ENCODE peak calls at places on chromosomes 2 and 18, in four cellular contexts. One of them, this sample, is unnamed. For H3K36me3, the result is how much of the 10 kb centered on the place peaks cover.

GRCh38 chr2:154189963-154190362 is 318.2 kb downstream of the GALNT13 start:
- DNase-seq in left ventricle myocardium inferior: no peak
- DNase-seq in SK-N-SH: peak
- DNase-seq in Panc1: no peak
- DNase-seq in this sample: no peak

GRCh38 chr2:235106874-235107639 is 155.2 kb downstream of the SH3BP4 start:
- DNase-seq in left ventricle myocardium inferior: peak
- DNase-seq in SK-N-SH: peak
- DNase-seq in Panc1: peak
- DNase-seq in this sample: no peak

GRCh38 chr18:2821695-2822094 is 25.1 kb upstream of the EMILIN2 start:
- DNase-seq in left ventricle myocardium inferior: no peak
- DNase-seq in SK-N-SH: no peak
- DNase-seq in Panc1: no peak
- DNase-seq in this sample: no peak

GRCh38 chr2:172701250-172701649 is 34.4 kb upstream of the RAPGEF4 start:
- DNase-seq in left ventricle myocardium inferior: no peak
- DNase-seq in SK-N-SH: no peak
- DNase-seq in Panc1: no peak
- DNase-seq in this sample: no peak

GRCh38 chr2:99488587-99488998 is 1.2 kb downstream of the REV1 start:
- DNase-seq in left ventricle myocardium inferior: no peak
- DNase-seq in SK-N-SH: peak
- DNase-seq in Panc1: no peak
- DNase-seq in this sample: peak

GRCh38 chr18:49531678-49532153 is 30.1 kb upstream of the LIPG start:
- DNase-seq in left ventricle myocardium inferior: no peak
- DNase-seq in SK-N-SH: no peak
- DNase-seq in Panc1: no peak
- DNase-seq in this sample: peak

GRCh38 chr18:10406172-10406663 is 48.2 kb upstream of the APCDD1 start:
- DNase-seq in left ventricle myocardium inferior: no peak
- DNase-seq in SK-N-SH: no peak
- DNase-seq in Panc1: no peak
- DNase-seq in this sample: no peak

GRCh38 chr2:226336283-226336682 is 463.3 kb downstream of the IRS1 start:
- DNase-seq in left ventricle myocardium inferior: no peak
- DNase-seq in SK-N-SH: no peak
- DNase-seq in Panc1: no peak
- DNase-seq in this sample: no peak

GRCh38 chr2:85750509-85751299 is 3.1 kb upstream of the ATOH8 start:
- DNase-seq in left ventricle myocardium inferior: peak
- DNase-seq in SK-N-SH: peak
- DNase-seq in Panc1: no peak
- DNase-seq in this sample: no peak

GRCh38 chr18:75209129-75209951 is at the start of gene PTGR3:
- DNase-seq in left ventricle myocardium inferior: peak
- DNase-seq in SK-N-SH: peak
- DNase-seq in Panc1: peak
- DNase-seq in this sample: peak

GRCh38 chr2:225379861-225380260 is 19.6 kb upstream of the NYAP2 start:
- DNase-seq in left ventricle myocardium inferior: no peak
- DNase-seq in SK-N-SH: no peak
- DNase-seq in Panc1: no peak
- DNase-seq in this sample: no peak

GRCh38 chr18:26723986-26724385 is 141.5 kb downstream of the AQP4 start:
- DNase-seq in left ventricle myocardium inferior: no peak
- DNase-seq in SK-N-SH: no peak
- DNase-seq in Panc1: no peak
- DNase-seq in this sample: no peak

GRCh38 chr2:10120938-10121574 is 1.5 kb upstream of the RRM2 start:
- DNase-seq in left ventricle myocardium inferior: no peak
- DNase-seq in SK-N-SH: no peak
- DNase-seq in Panc1: no peak
- DNase-seq in this sample: no peak

GRCh38 chr18:433297-433696 is 67.2 kb downstream of the COLEC12 start:
- DNase-seq in left ventricle myocardium inferior: no peak
- DNase-seq in SK-N-SH: no peak
- DNase-seq in Panc1: no peak
- DNase-seq in this sample: no peak

GRCh38 chr2:230870544-230871360 is 6.0 kb downstream of the ITM2C start:
- DNase-seq in left ventricle myocardium inferior: no peak
- DNase-seq in SK-N-SH: peak
- DNase-seq in Panc1: no peak
- DNase-seq in this sample: no peak

GRCh38 chr2:234134496-234134895 is 84.0 kb downstream of the SPP2 start:
- DNase-seq in left ventricle myocardium inferior: no peak
- DNase-seq in SK-N-SH: no peak
- DNase-seq in Panc1: no peak
- DNase-seq in this sample: no peak

GRCh38 chr2:26754972-26755670 is 9.0 kb upstream of the SLC35F6 start:
- DNase-seq in left ventricle myocardium inferior: no peak
- DNase-seq in SK-N-SH: peak
- DNase-seq in Panc1: no peak
- DNase-seq in this sample: no peak

GRCh38 chr2:143081616-143082015 is 47.6 kb upstream of the ARHGAP15 start:
- DNase-seq in left ventricle myocardium inferior: no peak
- DNase-seq in SK-N-SH: no peak
- DNase-seq in Panc1: no peak
- DNase-seq in this sample: no peak

GRCh38 chr2:96552284-96553175 is 16.0 kb downstream of the ARID5A start:
- DNase-seq in left ventricle myocardium inferior: no peak
- DNase-seq in SK-N-SH: peak
- DNase-seq in Panc1: no peak
- DNase-seq in this sample: no peak

GRCh38 chr18:74248189-74248975 is 43.4 kb downstream of the CYB5A start:
- DNase-seq in left ventricle myocardium inferior: no peak
- DNase-seq in SK-N-SH: no peak
- DNase-seq in Panc1: no peak
- DNase-seq in this sample: peak

GRCh38 chr18:52341617-52342381 is 1.8 kb downstream of the DCC start:
- DNase-seq in left ventricle myocardium inferior: no peak
- DNase-seq in SK-N-SH: peak
- DNase-seq in Panc1: no peak
- DNase-seq in this sample: peak

GRCh38 chr18:52340466-52341378 is 725 bp downstream of the DCC start:
- DNase-seq in left ventricle myocardium inferior: no peak
- DNase-seq in SK-N-SH: no peak
- DNase-seq in Panc1: no peak
- DNase-seq in this sample: no peak

GRCh38 chr18:52345428-52345827 is 5.4 kb downstream of the DCC start:
- DNase-seq in left ventricle myocardium inferior: no peak
- DNase-seq in SK-N-SH: no peak
- DNase-seq in Panc1: no peak
- DNase-seq in this sample: no peak

GRCh38 chr18:52343731-52344340 is 3.8 kb downstream of the DCC start:
- DNase-seq in left ventricle myocardium inferior: no peak
- DNase-seq in SK-N-SH: peak
- DNase-seq in Panc1: no peak
- DNase-seq in this sample: no peak

GRCh38 chr18:52343138-52343537 is 3.1 kb downstream of the DCC start:
- DNase-seq in left ventricle myocardium inferior: no peak
- DNase-seq in SK-N-SH: peak
- DNase-seq in Panc1: no peak
- DNase-seq in this sample: no peak
- TF ChIP-seq CTCF in left ventricle myocardium inferior: no peak
- TF ChIP-seq CTCF in SK-N-SH: peak
- TF ChIP-seq CTCF in Panc1: no peak
- TF ChIP-seq CTCF in this sample: peak

GRCh38 chr18:57975805-57976204 is 68.2 kb upstream of the NEDD4L start:
- DNase-seq in left ventricle myocardium inferior: no peak
- DNase-seq in SK-N-SH: no peak
- DNase-seq in Panc1: no peak
- DNase-seq in this sample: no peak
- H3K4me3 ChIP-seq in left ventricle myocardium inferior: no peak
- H3K4me3 ChIP-seq in SK-N-SH: no peak
- H3K4me3 ChIP-seq in Panc1: no peak
- H3K4me3 ChIP-seq in this sample: no peak

GRCh38 chr2:130372833-130373807 is 17.3 kb downstream of the PTPN18 start:
- DNase-seq in left ventricle myocardium inferior: no peak
- DNase-seq in SK-N-SH: no peak
- DNase-seq in Panc1: no peak
- DNase-seq in this sample: no peak

GRCh38 chr2:130370490-130370889 is 14.6 kb downstream of the PTPN18 start:
- DNase-seq in left ventricle myocardium inferior: no peak
- DNase-seq in SK-N-SH: no peak
- DNase-seq in Panc1: no peak
- DNase-seq in this sample: peak

GRCh38 chr2:130373808-130374365 is 18.0 kb downstream of the PTPN18 start:
- DNase-seq in left ventricle myocardium inferior: no peak
- DNase-seq in SK-N-SH: no peak
- DNase-seq in Panc1: no peak
- DNase-seq in this sample: no peak

GRCh38 chr2:130371723-130372054 is 15.8 kb downstream of the PTPN18 start:
- DNase-seq in left ventricle myocardium inferior: no peak
- DNase-seq in SK-N-SH: no peak
- DNase-seq in Panc1: no peak
- DNase-seq in this sample: no peak

DNA sequence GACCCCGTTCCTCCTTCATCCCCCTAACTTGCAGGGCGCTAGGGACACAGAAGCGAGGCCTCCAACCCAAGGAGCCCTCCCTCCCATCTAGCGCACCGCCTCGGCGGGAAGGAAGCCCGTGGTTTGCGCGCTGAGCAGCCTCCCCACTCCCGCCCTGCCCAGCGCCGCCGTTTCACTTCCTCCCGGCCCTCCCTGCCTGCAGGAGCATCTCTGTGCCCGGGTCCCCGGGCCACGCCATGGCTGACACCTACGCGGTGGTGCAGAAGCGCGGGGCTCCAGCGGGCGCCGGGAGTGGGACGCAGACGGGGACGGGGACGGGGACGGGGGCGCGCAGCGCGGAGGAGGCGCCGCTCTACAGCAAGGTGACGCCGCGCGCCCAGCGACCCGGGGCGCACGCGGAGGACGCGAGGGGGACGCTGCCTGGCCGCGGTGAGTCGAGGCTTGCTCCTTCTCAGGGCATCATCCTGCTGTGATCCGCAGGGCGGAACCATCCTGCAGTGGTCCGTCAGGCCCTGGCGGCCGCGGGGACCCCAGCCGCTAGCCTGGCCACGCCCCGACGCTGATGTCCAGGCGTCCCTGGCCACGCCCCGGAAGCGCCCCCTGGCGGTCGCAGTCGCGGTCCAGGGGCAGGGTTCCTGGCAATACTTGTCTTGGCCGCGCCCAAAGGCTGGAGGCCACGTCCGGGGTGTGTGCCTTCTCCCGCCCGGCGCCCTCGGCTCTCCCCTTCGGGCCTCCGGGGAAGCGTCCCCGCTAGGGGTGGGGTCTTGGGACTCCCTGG is 16.4 kb downstream of the PTPN18 start:
- DNase-seq in left ventricle myocardium inferior: peak
- DNase-seq in SK-N-SH: peak
- DNase-seq in Panc1: no peak
- DNase-seq in this sample: peak
- H3K36me3 ChIP-seq in left ventricle myocardium inferior: under half
- H3K36me3 ChIP-seq in SK-N-SH: under half
- H3K36me3 ChIP-seq in Panc1: under half
- H3K36me3 ChIP-seq in this sample: under half

GRCh38 chr2:47555368-47555767 is 152.4 kb downstream of the MSH2 start:
- DNase-seq in left ventricle myocardium inferior: no peak
- DNase-seq in SK-N-SH: no peak
- DNase-seq in Panc1: no peak
- DNase-seq in this sample: no peak
- TF ChIP-seq CTCF in left ventricle myocardium inferior: no peak
- TF ChIP-seq CTCF in SK-N-SH: no peak
- TF ChIP-seq CTCF in Panc1: no peak
- TF ChIP-seq CTCF in this sample: no peak

This sample was measured in GM06990.